ENCODE peak calls at places on chromosomes 7 and 10, in six cellular contexts. D, Q, K, X, H and N are unnamed samples.

GRCh38 chr7:38846280-38846679 is 62.7 kb downstream of the VPS41 start:
- DNase-seq in D (no peak), Q (no peak), K (no peak), X (no peak), H (no peak), N (no peak)

GRCh38 chr7:44531421-44532380 is 9.4 kb downstream of the NPC1L1 start:
- DNase-seq in D (no peak), Q (no peak), K (no peak), X (no peak), H (no peak), N (no peak)

GRCh38 chr7:1455241-1455939 is 3.9 kb downstream of the MICALL2 start:
- DNase-seq in D (no peak), Q (no peak), K (no peak), X (no peak), H (peak), N (no peak)

GRCh38 chr7:56091591-56091990 is 1.2 kb downstream of the PHKG1 start:
- DNase-seq in D (peak), Q (no peak), K (no peak), X (no peak), H (no peak), N (peak)

GRCh38 chr10:12735843-12736462 is 265.6 kb downstream of the CCDC3 start:
- DNase-seq in D (peak), Q (no peak), K (no peak), X (no peak), H (no peak), N (no peak)

GRCh38 chr7:154338709-154339108 is 286.5 kb downstream of the DPP6 start:
- DNase-seq in D (no peak), Q (no peak), K (no peak), X (no peak), H (no peak), N (no peak)

GRCh38 chr7:129295015-129295423 is 70.2 kb downstream of the AHCYL2 start:
- DNase-seq in D (no peak), Q (no peak), K (no peak), X (no peak), H (peak), N (peak)

GRCh38 chr10:96910488-96911395 is 78.6 kb downstream of the LCOR start:
- DNase-seq in D (no peak), Q (peak), K (peak), X (no peak), H (peak), N (peak)

GRCh38 chr10:23459323-23459939 is 20.6 kb downstream of the OTUD1 start:
- DNase-seq in D (no peak), Q (no peak), K (no peak), X (no peak), H (no peak), N (no peak)

GRCh38 chr10:62671104-62671503 is 133.4 kb upstream of the ADO start:
- DNase-seq in D (no peak), Q (no peak), K (no peak), X (no peak), H (no peak), N (no peak)

GRCh38 chr7:151428393-151429231 is 11.3 kb downstream of the CRYGN start:
- DNase-seq in D (no peak), Q (no peak), K (no peak), X (no peak), H (no peak), N (peak)

GRCh38 chr10:3987142-3987974 is 202.3 kb upstream of the KLF6 start:
- DNase-seq in D (no peak), Q (no peak), K (no peak), X (peak), H (peak), N (peak)